ENCODE peak calls at places on chromosomes 1 and 21, in six cellular contexts. L is fibroblast of villous mesenchyme, H is upper lobe of right lung, A is lower leg skin, Z is NAMALWA, E is EH. N is an unnamed sample.

GRCh38 chr1:55213029-55213884 is 1.9 kb downstream of the USP24 start:
- DNase-seq in L (no peak), H (no peak), A (no peak), Z (peak; percentile 70), E (no peak), N (no peak)

GRCh38 chr1:94335950-94336349 is 82.2 kb upstream of the ABCD3 start:
- DNase-seq in L (peak; percentile 95), H (no peak), A (peak; percentile 83), Z (peak; percentile 68), E (peak; percentile 91), N (no peak)

GRCh38 chr21:33268736-33269441 is 2.7 kb downstream of the IL10RB start:
- DNase-seq in L (no peak), H (peak; percentile 94), A (peak; percentile 45), Z (peak; percentile 77), E (no peak), N (no peak)

GRCh38 chr1:154304664-154305337 is 16.1 kb upstream of the AQP10 start:
- DNase-seq in L (no peak), H (peak; percentile 17), A (no peak), Z (no peak), E (no peak), N (no peak)

GRCh38 chr21:35294231-35294898 is 245.3 kb upstream of the RUNX1 start:
- DNase-seq in L (no peak), H (no peak), A (no peak), Z (no peak), E (no peak), N (peak; percentile 32)

GRCh38 chr1:234322979-234323378 is 50.3 kb upstream of the COA6 start:
- DNase-seq in L (peak; percentile 39), H (peak; percentile 77), A (no peak), Z (peak; percentile 53), E (peak; percentile 18), N (no peak)

GRCh38 chr1:56061824-56062223 is 517.5 kb downstream of the PLPP3 start:
- DNase-seq in L (no peak), H (no peak), A (no peak), Z (peak; percentile 8), E (no peak), N (no peak)

GRCh38 chr1:2358651-2359640 is 32.4 kb downstream of the MORN1 start:
- DNase-seq in L (no peak), H (peak; percentile 54), A (no peak), Z (no peak), E (no peak), N (no peak)

GRCh38 chr1:34547043-34547674 is 207.7 kb upstream of the GJB5 start:
- DNase-seq in L (peak; percentile 1), H (no peak), A (no peak), Z (peak; percentile 4), E (no peak), N (no peak)

GRCh38 chr1:33586795-33587194 is 114.3 kb downstream of the ZSCAN20 start:
- DNase-seq in L (no peak), H (no peak), A (no peak), Z (no peak), E (no peak), N (no peak)

GRCh38 chr21:44911384-44912157 is 9.1 kb downstream of the ITGB2 start:
- DNase-seq in L (no peak), H (peak; percentile 88), A (peak; percentile 73), Z (no peak), E (no peak), N (no peak)

GRCh38 chr1:17440827-17441168 is 1.3 kb upstream of the RCC2 start:
- DNase-seq in L (no peak), H (no peak), A (no peak), Z (no peak), E (no peak), N (no peak)

GRCh38 chr1:205811660-205812059 is 1.3 kb downstream of the SLC41A1 start:
- DNase-seq in L (peak; percentile 13), H (no peak), A (no peak), Z (peak; percentile 19), E (no peak), N (no peak)

GRCh38 chr21:17542371-17542992 is 29.6 kb downstream of the CXADR start:
- DNase-seq in L (peak; percentile 39), H (no peak), A (no peak), Z (no peak), E (no peak), N (no peak)

GRCh38 chr21:15240846-15241245 is 176.0 kb upstream of the NRIP1 start:
- DNase-seq in L (no peak), H (no peak), A (no peak), Z (no peak), E (no peak), N (no peak)

GRCh38 chr1:242011879-242012674 is 13.2 kb upstream of the MAP1LC3C start:
- DNase-seq in L (no peak), H (no peak), A (no peak), Z (no peak), E (peak; percentile 10), N (no peak)

GRCh38 chr1:64909021-64909420 is 57.3 kb downstream of the JAK1 start:
- DNase-seq in L (no peak), H (no peak), A (no peak), Z (no peak), E (no peak), N (no peak)

GRCh38 chr21:42319851-42320602 is 4.8 kb upstream of the TFF3 start:
- DNase-seq in L (no peak), H (no peak), A (no peak), Z (no peak), E (no peak), N (no peak)

GRCh38 chr1:32336963-32337675 is 1.1 kb upstream of the MARCKSL1 start:
- DNase-seq in L (no peak), H (peak; percentile 78), A (no peak), Z (peak; percentile 73), E (peak; percentile 57), N (no peak)

GRCh38 chr1:87869563-87869962 is 540.9 kb downstream of the LMO4 start:
- DNase-seq in L (peak; percentile 77), H (no peak), A (no peak), Z (no peak), E (peak; percentile 52), N (no peak)

GRCh38 chr1:203507227-203507626 is 13.3 kb downstream of the OPTC start:
- DNase-seq in L (peak; percentile 19), H (peak; percentile 69), A (no peak), Z (no peak), E (no peak), N (no peak)

GRCh38 chr1:245160976-245161375 is 6.2 kb downstream of the KIF26B start:
- DNase-seq in L (no peak), H (no peak), A (no peak), Z (no peak), E (no peak), N (no peak)

GRCh38 chr1:36321119-36321951 is 2.1 kb downstream of the EVA1B start:
- DNase-seq in L (peak; percentile 99), H (peak; percentile 81), A (peak; percentile 75), Z (no peak), E (peak; percentile 97), N (no peak)

GRCh38 chr21:45020629-45021427 is 53.6 kb upstream of the ADARB1 start:
- DNase-seq in L (peak; percentile 22), H (peak; percentile 60), A (no peak), Z (no peak), E (peak; percentile 12), N (no peak)

GRCh38 chr21:33948096-33948950 is 32.7 kb upstream of the ATP5PO start:
- DNase-seq in L (peak; percentile 47), H (peak; percentile 72), A (peak; percentile 63), Z (peak; percentile 55), E (peak; percentile 41), N (peak; percentile 59)

GRCh38 chr21:41235214-41235613 is 67.3 kb downstream of the BACE2 start:
- DNase-seq in L (no peak), H (no peak), A (no peak), Z (no peak), E (no peak), N (no peak)

GRCh38 chr1:27601771-27602509 is 2.0 kb downstream of the AHDC1 start:
- DNase-seq in L (no peak), H (no peak), A (no peak), Z (peak; percentile 34), E (peak; percentile 43), N (no peak)

GRCh38 chr1:48644950-48645605 is 131.6 kb downstream of the BEND5 start:
- DNase-seq in L (no peak), H (no peak), A (no peak), Z (no peak), E (no peak), N (no peak)

GRCh38 chr1:921011-921837 is 2.5 kb upstream of the SAMD11 start:
- DNase-seq in L (peak; percentile 78), H (peak; percentile 80), A (no peak), Z (peak; percentile 87), E (peak; percentile 79), N (no peak)

GRCh38 chr1:9596419-9597123 is 7.9 kb downstream of the TMEM201 start:
- DNase-seq in L (no peak), H (peak; percentile 61), A (no peak), Z (no peak), E (no peak), N (no peak)

GRCh38 chr1:235417101-235417697 is 50.0 kb downstream of the TBCE start:
- DNase-seq in L (peak; percentile 83), H (no peak), A (peak; percentile 59), Z (peak; percentile 86), E (peak; percentile 84), N (no peak)

GRCh38 chr1:6472391-6472790 is 6.4 kb upstream of the TNFRSF25 start:
- DNase-seq in L (no peak), H (no peak), A (no peak), Z (no peak), E (no peak), N (no peak)

GRCh38 chr1:234629026-234629425 is 19.0 kb upstream of the IRF2BP2 start:
- DNase-seq in L (no peak), H (no peak), A (no peak), Z (no peak), E (no peak), N (no peak)

GRCh38 chr21:38773108-38774061 is 32.3 kb upstream of the ETS2 start:
- DNase-seq in L (peak; percentile 96), H (no peak), A (peak; percentile 59), Z (peak; percentile 26), E (peak; percentile 97), N (no peak)

GRCh38 chr1:19040010-19040680 is 83.7 kb upstream of the IFFO2 start:
- DNase-seq in L (no peak), H (peak; percentile 25), A (no peak), Z (no peak), E (no peak), N (no peak)